ENCODE peak calls at places on chromosomes 16 and 17, in nine cellular contexts. One of them, this sample, is unnamed.

GRCh38 chr17:78967782-78968362 is 11.9 kb downstream of the LGALS3BP start:
- DNase-seq in CD8-positive, alpha-beta T cell: no peak
- DNase-seq in mammary epithelial cell: no peak
- DNase-seq in cardiac muscle cell: no peak
- DNase-seq in kidney epithelial cell: no peak
- DNase-seq in A549: no peak
- DNase-seq in pancreas: no peak
- DNase-seq in GM12865: no peak
- DNase-seq in choroid plexus epithelial cell: no peak
- DNase-seq in this sample: no peak

GRCh38 chr17:79065105-79065670 is 9.4 kb upstream of the ENGASE start:
- DNase-seq in CD8-positive, alpha-beta T cell: peak
- DNase-seq in mammary epithelial cell: no peak
- DNase-seq in choroid plexus epithelial cell: peak
- DNase-seq in kidney epithelial cell: no peak
- DNase-seq in GM12865: peak
- DNase-seq in pancreas: no peak
- DNase-seq in A549: peak
- DNase-seq in cardiac muscle cell: peak
- DNase-seq in this sample: peak

GRCh38 chr16:74592847-74593246 is 14.1 kb downstream of the GLG1 start:
- DNase-seq in pancreas: no peak
- DNase-seq in mammary epithelial cell: no peak
- DNase-seq in CD8-positive, alpha-beta T cell: no peak
- DNase-seq in GM12865: no peak
- DNase-seq in choroid plexus epithelial cell: no peak
- DNase-seq in cardiac muscle cell: no peak
- DNase-seq in A549: no peak
- DNase-seq in kidney epithelial cell: no peak
- DNase-seq in this sample: no peak

GRCh38 chr16:12113581-12114375 is 137.2 kb downstream of the SNX29 start:
- DNase-seq in CD8-positive, alpha-beta T cell: no peak
- DNase-seq in GM12865: no peak
- DNase-seq in choroid plexus epithelial cell: no peak
- DNase-seq in A549: no peak
- DNase-seq in pancreas: peak
- DNase-seq in cardiac muscle cell: no peak
- DNase-seq in kidney epithelial cell: no peak
- DNase-seq in mammary epithelial cell: no peak
- DNase-seq in this sample: no peak

GRCh38 chr17:63629627-63630026 is 7.4 kb downstream of the MAP3K3 start:
- DNase-seq in A549: no peak
- DNase-seq in choroid plexus epithelial cell: no peak
- DNase-seq in cardiac muscle cell: no peak
- DNase-seq in mammary epithelial cell: no peak
- DNase-seq in pancreas: no peak
- DNase-seq in GM12865: no peak
- DNase-seq in kidney epithelial cell: no peak
- DNase-seq in CD8-positive, alpha-beta T cell: no peak
- DNase-seq in this sample: peak

GRCh38 chr16:75108792-75109731 is 7.5 kb downstream of the LDHD start:
- DNase-seq in GM12865: peak
- DNase-seq in cardiac muscle cell: no peak
- DNase-seq in pancreas: peak
- DNase-seq in CD8-positive, alpha-beta T cell: peak
- DNase-seq in choroid plexus epithelial cell: peak
- DNase-seq in kidney epithelial cell: peak
- DNase-seq in A549: peak
- DNase-seq in mammary epithelial cell: peak
- DNase-seq in this sample: peak

GRCh38 chr16:13322357-13322756 is 421.0 kb downstream of the SHISA9 start:
- DNase-seq in choroid plexus epithelial cell: no peak
- DNase-seq in cardiac muscle cell: no peak
- DNase-seq in GM12865: peak
- DNase-seq in A549: no peak
- DNase-seq in mammary epithelial cell: no peak
- DNase-seq in kidney epithelial cell: no peak
- DNase-seq in pancreas: no peak
- DNase-seq in CD8-positive, alpha-beta T cell: no peak
- DNase-seq in this sample: no peak

GRCh38 chr16:534856-535445 is 7.4 kb downstream of the CAPN15 start:
- DNase-seq in GM12865: no peak
- DNase-seq in cardiac muscle cell: no peak
- DNase-seq in kidney epithelial cell: no peak
- DNase-seq in CD8-positive, alpha-beta T cell: no peak
- DNase-seq in mammary epithelial cell: no peak
- DNase-seq in pancreas: no peak
- DNase-seq in A549: no peak
- DNase-seq in choroid plexus epithelial cell: no peak
- DNase-seq in this sample: no peak

GRCh38 chr16:74275031-74275636 is 21.5 kb upstream of the PSMD7 start:
- DNase-seq in pancreas: no peak
- DNase-seq in A549: peak
- DNase-seq in kidney epithelial cell: no peak
- DNase-seq in CD8-positive, alpha-beta T cell: no peak
- DNase-seq in GM12865: peak
- DNase-seq in mammary epithelial cell: no peak
- DNase-seq in choroid plexus epithelial cell: peak
- DNase-seq in cardiac muscle cell: peak
- DNase-seq in this sample: peak

GRCh38 chr16:87878704-87879103 is 9.4 kb upstream of the SLC7A5 start:
- DNase-seq in A549: no peak
- DNase-seq in choroid plexus epithelial cell: no peak
- DNase-seq in pancreas: no peak
- DNase-seq in CD8-positive, alpha-beta T cell: no peak
- DNase-seq in kidney epithelial cell: no peak
- DNase-seq in GM12865: no peak
- DNase-seq in mammary epithelial cell: no peak
- DNase-seq in cardiac muscle cell: no peak
- DNase-seq in this sample: no peak

GRCh38 chr17:81890447-81891302 is 711 bp downstream of the ALYREF start:
- DNase-seq in choroid plexus epithelial cell: no peak
- DNase-seq in GM12865: peak
- DNase-seq in A549: no peak
- DNase-seq in cardiac muscle cell: peak
- DNase-seq in kidney epithelial cell: no peak
- DNase-seq in CD8-positive, alpha-beta T cell: no peak
- DNase-seq in pancreas: no peak
- DNase-seq in mammary epithelial cell: no peak
- DNase-seq in this sample: no peak

GRCh38 chr16:50644730-50645129 is 36.4 kb downstream of the SNX20 start:
- DNase-seq in cardiac muscle cell: peak
- DNase-seq in A549: no peak
- DNase-seq in pancreas: no peak
- DNase-seq in CD8-positive, alpha-beta T cell: peak
- DNase-seq in GM12865: peak
- DNase-seq in choroid plexus epithelial cell: peak
- DNase-seq in kidney epithelial cell: no peak
- DNase-seq in mammary epithelial cell: peak
- DNase-seq in this sample: peak

DNA sequence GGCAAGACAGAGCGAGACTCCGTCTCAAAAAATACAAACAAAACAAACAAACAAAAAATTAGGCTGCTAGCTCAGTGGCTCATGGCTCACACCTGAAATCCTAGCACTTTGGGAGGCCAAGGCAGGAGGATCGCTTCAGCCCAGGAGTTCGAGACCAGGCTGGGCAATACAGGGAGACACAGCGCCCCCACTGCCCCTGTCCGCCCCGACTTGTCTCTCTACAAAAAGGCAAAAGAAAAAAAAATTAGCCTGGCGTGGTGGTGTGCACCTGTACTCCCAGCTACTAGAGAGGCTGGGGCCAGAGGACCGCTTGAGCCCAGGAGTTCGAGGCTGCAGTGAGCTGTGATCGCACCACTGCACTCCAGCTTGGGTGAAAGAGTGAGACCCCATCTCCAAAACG is 531 bp upstream of the CDH1 start:
- DNase-seq in A549: no peak
- DNase-seq in cardiac muscle cell: no peak
- DNase-seq in CD8-positive, alpha-beta T cell: no peak
- DNase-seq in pancreas: no peak
- DNase-seq in choroid plexus epithelial cell: no peak
- DNase-seq in kidney epithelial cell: no peak
- DNase-seq in GM12865: no peak
- DNase-seq in mammary epithelial cell: no peak
- DNase-seq in this sample: no peak
- H3K4me3 ChIP-seq in A549: peak
- H3K4me3 ChIP-seq in cardiac muscle cell: peak
- H3K4me3 ChIP-seq in CD8-positive, alpha-beta T cell: no peak
- H3K4me3 ChIP-seq in pancreas: peak
- H3K4me3 ChIP-seq in choroid plexus epithelial cell: no peak
- H3K4me3 ChIP-seq in kidney epithelial cell: no peak
- H3K4me3 ChIP-seq in GM12865: peak
- H3K4me3 ChIP-seq in mammary epithelial cell: peak
- H3K4me3 ChIP-seq in this sample: no peak

GRCh38 chr17:77425791-77426641 is 285.2 kb downstream of the SEC14L1 start:
- DNase-seq in mammary epithelial cell: peak
- DNase-seq in CD8-positive, alpha-beta T cell: no peak
- DNase-seq in GM12865: no peak
- DNase-seq in A549: peak
- DNase-seq in kidney epithelial cell: no peak
- DNase-seq in pancreas: no peak
- DNase-seq in choroid plexus epithelial cell: peak
- DNase-seq in cardiac muscle cell: no peak
- DNase-seq in this sample: peak

GRCh38 chr17:77428901-77429734 is 288.3 kb downstream of the SEC14L1 start:
- DNase-seq in pancreas: peak
- DNase-seq in CD8-positive, alpha-beta T cell: no peak
- DNase-seq in kidney epithelial cell: no peak
- DNase-seq in cardiac muscle cell: no peak
- DNase-seq in choroid plexus epithelial cell: no peak
- DNase-seq in GM12865: no peak
- DNase-seq in mammary epithelial cell: no peak
- DNase-seq in A549: no peak
- DNase-seq in this sample: no peak

GRCh38 chr17:77428020-77428781 is 287.4 kb downstream of the SEC14L1 start:
- DNase-seq in kidney epithelial cell: no peak
- DNase-seq in pancreas: no peak
- DNase-seq in mammary epithelial cell: no peak
- DNase-seq in cardiac muscle cell: no peak
- DNase-seq in A549: no peak
- DNase-seq in GM12865: no peak
- DNase-seq in choroid plexus epithelial cell: no peak
- DNase-seq in CD8-positive, alpha-beta T cell: no peak
- DNase-seq in this sample: no peak

GRCh38 chr17:77426676-77427386 is 286.1 kb downstream of the SEC14L1 start:
- DNase-seq in cardiac muscle cell: no peak
- DNase-seq in A549: no peak
- DNase-seq in CD8-positive, alpha-beta T cell: no peak
- DNase-seq in kidney epithelial cell: no peak
- DNase-seq in mammary epithelial cell: no peak
- DNase-seq in pancreas: no peak
- DNase-seq in GM12865: no peak
- DNase-seq in choroid plexus epithelial cell: no peak
- DNase-seq in this sample: no peak

GRCh38 chr17:77427471-77427991 is 286.8 kb downstream of the SEC14L1 start:
- DNase-seq in mammary epithelial cell: peak
- DNase-seq in CD8-positive, alpha-beta T cell: no peak
- DNase-seq in kidney epithelial cell: no peak
- DNase-seq in choroid plexus epithelial cell: peak
- DNase-seq in GM12865: no peak
- DNase-seq in A549: no peak
- DNase-seq in pancreas: no peak
- DNase-seq in cardiac muscle cell: no peak
- DNase-seq in this sample: peak
- TF ChIP-seq CTCF in mammary epithelial cell: peak
- TF ChIP-seq CTCF in CD8-positive, alpha-beta T cell: no peak
- TF ChIP-seq CTCF in kidney epithelial cell: peak
- TF ChIP-seq CTCF in choroid plexus epithelial cell: no peak
- TF ChIP-seq CTCF in GM12865: no peak
- TF ChIP-seq CTCF in A549: no peak
- TF ChIP-seq CTCF in pancreas: no peak
- TF ChIP-seq CTCF in cardiac muscle cell: no peak
- TF ChIP-seq CTCF in this sample: no peak

GRCh38 chr17:37101306-37101705 is 152.6 kb downstream of the AATF start:
- DNase-seq in mammary epithelial cell: no peak
- DNase-seq in cardiac muscle cell: no peak
- DNase-seq in CD8-positive, alpha-beta T cell: no peak
- DNase-seq in pancreas: no peak
- DNase-seq in A549: no peak
- DNase-seq in GM12865: no peak
- DNase-seq in choroid plexus epithelial cell: no peak
- DNase-seq in kidney epithelial cell: no peak
- DNase-seq in this sample: no peak

GRCh38 chr17:37103191-37103590 is 154.4 kb downstream of the AATF start:
- DNase-seq in A549: no peak
- DNase-seq in GM12865: no peak
- DNase-seq in mammary epithelial cell: no peak
- DNase-seq in cardiac muscle cell: no peak
- DNase-seq in pancreas: no peak
- DNase-seq in choroid plexus epithelial cell: no peak
- DNase-seq in kidney epithelial cell: no peak
- DNase-seq in CD8-positive, alpha-beta T cell: no peak
- DNase-seq in this sample: no peak

GRCh38 chr17:37110012-37110701 is 161.4 kb downstream of the AATF start:
- DNase-seq in pancreas: no peak
- DNase-seq in CD8-positive, alpha-beta T cell: no peak
- DNase-seq in mammary epithelial cell: no peak
- DNase-seq in kidney epithelial cell: no peak
- DNase-seq in choroid plexus epithelial cell: no peak
- DNase-seq in cardiac muscle cell: no peak
- DNase-seq in GM12865: no peak
- DNase-seq in A549: no peak
- DNase-seq in this sample: no peak

GRCh38 chr17:37107406-37108083 is 158.8 kb downstream of the AATF start:
- DNase-seq in CD8-positive, alpha-beta T cell: no peak
- DNase-seq in choroid plexus epithelial cell: no peak
- DNase-seq in A549: no peak
- DNase-seq in kidney epithelial cell: no peak
- DNase-seq in GM12865: no peak
- DNase-seq in mammary epithelial cell: peak
- DNase-seq in cardiac muscle cell: no peak
- DNase-seq in pancreas: peak
- DNase-seq in this sample: peak

DNA sequence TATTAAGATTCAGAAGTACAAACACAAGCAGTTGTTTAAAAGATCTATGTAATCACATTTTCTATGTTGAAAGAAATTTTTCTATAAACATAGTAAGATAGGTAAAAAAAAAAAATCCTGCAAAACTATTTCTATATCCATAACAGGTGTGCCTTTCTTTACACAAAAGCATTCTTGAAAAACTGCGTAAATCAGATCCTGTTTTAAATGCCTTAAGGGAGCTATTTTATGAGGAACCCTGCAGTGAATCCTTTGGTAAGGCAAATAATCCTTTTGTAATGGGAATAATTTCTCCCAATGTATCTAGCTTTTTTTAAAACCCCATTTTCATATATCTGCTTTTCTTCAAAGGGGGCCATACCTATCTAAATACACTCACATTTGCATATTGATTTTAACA is 157.3 kb downstream of the AATF start:
- DNase-seq in choroid plexus epithelial cell: no peak
- DNase-seq in A549: no peak
- DNase-seq in mammary epithelial cell: no peak
- DNase-seq in CD8-positive, alpha-beta T cell: no peak
- DNase-seq in cardiac muscle cell: no peak
- DNase-seq in GM12865: no peak
- DNase-seq in kidney epithelial cell: no peak
- DNase-seq in pancreas: no peak
- DNase-seq in this sample: no peak
- H3K4me3 ChIP-seq in choroid plexus epithelial cell: no peak
- H3K4me3 ChIP-seq in A549: no peak
- H3K4me3 ChIP-seq in mammary epithelial cell: no peak
- H3K4me3 ChIP-seq in CD8-positive, alpha-beta T cell: no peak
- H3K4me3 ChIP-seq in cardiac muscle cell: no peak
- H3K4me3 ChIP-seq in GM12865: no peak
- H3K4me3 ChIP-seq in kidney epithelial cell: no peak
- H3K4me3 ChIP-seq in pancreas: no peak
- H3K4me3 ChIP-seq in this sample: no peak

GRCh38 chr17:51734462-51734861 is 424.1 kb downstream of the CA10 start:
- DNase-seq in kidney epithelial cell: no peak
- DNase-seq in pancreas: no peak
- DNase-seq in cardiac muscle cell: no peak
- DNase-seq in CD8-positive, alpha-beta T cell: no peak
- DNase-seq in mammary epithelial cell: no peak
- DNase-seq in GM12865: no peak
- DNase-seq in A549: no peak
- DNase-seq in choroid plexus epithelial cell: no peak
- DNase-seq in this sample: no peak
- TF ChIP-seq CTCF in kidney epithelial cell: peak
- TF ChIP-seq CTCF in pancreas: peak
- TF ChIP-seq CTCF in cardiac muscle cell: no peak
- TF ChIP-seq CTCF in CD8-positive, alpha-beta T cell: no peak
- TF ChIP-seq CTCF in mammary epithelial cell: peak
- TF ChIP-seq CTCF in GM12865: no peak
- TF ChIP-seq CTCF in A549: no peak
- TF ChIP-seq CTCF in choroid plexus epithelial cell: peak
- TF ChIP-seq CTCF in this sample: peak

This sample was measured in fibroblast of pulmonary artery.